ENCODE peak calls at places on chromosomes 3 and 15, in eight cellular contexts. One of them, this sample, is unnamed.

GRCh38 chr3:194296448-194296831 is 54.7 kb downstream of the CPN2 start:
- DNase-seq in GM23338: peak
- DNase-seq in H9: peak
- DNase-seq in OCI-LY7: no peak
- DNase-seq in neuronal stem cell: peak
- DNase-seq in mammary epithelial cell: peak
- DNase-seq in K562: no peak
- DNase-seq in GM23248: peak
- DNase-seq in this sample: peak

GRCh38 chr3:187025656-187026320 is 95.5 kb downstream of the ST6GAL1 start:
- DNase-seq in GM23248: no peak
- DNase-seq in GM23338: no peak
- DNase-seq in mammary epithelial cell: no peak
- DNase-seq in neuronal stem cell: no peak
- DNase-seq in OCI-LY7: peak
- DNase-seq in H9: no peak
- DNase-seq in K562: no peak
- DNase-seq in this sample: peak

GRCh38 chr3:48891606-48892005 is 7.1 kb downstream of the SLC25A20 start:
- DNase-seq in GM23248: no peak
- DNase-seq in mammary epithelial cell: no peak
- DNase-seq in OCI-LY7: no peak
- DNase-seq in H9: no peak
- DNase-seq in neuronal stem cell: no peak
- DNase-seq in K562: no peak
- DNase-seq in GM23338: no peak
- DNase-seq in this sample: no peak

GRCh38 chr15:73800662-73801345 is 47.7 kb upstream of the INSYN1 start:
- DNase-seq in GM23248: peak
- DNase-seq in OCI-LY7: no peak
- DNase-seq in neuronal stem cell: no peak
- DNase-seq in H9: no peak
- DNase-seq in K562: no peak
- DNase-seq in GM23338: no peak
- DNase-seq in mammary epithelial cell: peak
- DNase-seq in this sample: no peak

GRCh38 chr15:52164631-52165265 is 26.4 kb downstream of the GNB5 start:
- DNase-seq in K562: no peak
- DNase-seq in H9: no peak
- DNase-seq in GM23248: peak
- DNase-seq in neuronal stem cell: no peak
- DNase-seq in OCI-LY7: peak
- DNase-seq in GM23338: no peak
- DNase-seq in mammary epithelial cell: no peak
- DNase-seq in this sample: peak

GRCh38 chr15:39873978-39874377 is 46.1 kb downstream of the GPR176 start:
- DNase-seq in K562: no peak
- DNase-seq in H9: no peak
- DNase-seq in GM23248: no peak
- DNase-seq in OCI-LY7: no peak
- DNase-seq in neuronal stem cell: no peak
- DNase-seq in mammary epithelial cell: no peak
- DNase-seq in GM23338: no peak
- DNase-seq in this sample: no peak

GRCh38 chr15:57079907-57080750 is 161.7 kb downstream of the TCF12 start:
- DNase-seq in H9: no peak
- DNase-seq in GM23248: no peak
- DNase-seq in mammary epithelial cell: no peak
- DNase-seq in GM23338: peak
- DNase-seq in neuronal stem cell: no peak
- DNase-seq in K562: no peak
- DNase-seq in OCI-LY7: peak
- DNase-seq in this sample: peak

GRCh38 chr15:43165801-43166325 is 19.3 kb upstream of the CCNDBP1 start:
- DNase-seq in GM23338: no peak
- DNase-seq in GM23248: no peak
- DNase-seq in K562: no peak
- DNase-seq in H9: no peak
- DNase-seq in OCI-LY7: no peak
- DNase-seq in neuronal stem cell: no peak
- DNase-seq in mammary epithelial cell: peak
- DNase-seq in this sample: no peak

GRCh38 chr3:139846729-139847128 is 88.3 kb upstream of the CLSTN2 start:
- DNase-seq in K562: no peak
- DNase-seq in H9: no peak
- DNase-seq in GM23248: no peak
- DNase-seq in GM23338: no peak
- DNase-seq in OCI-LY7: no peak
- DNase-seq in mammary epithelial cell: no peak
- DNase-seq in neuronal stem cell: no peak
- DNase-seq in this sample: no peak

GRCh38 chr3:99953596-99953995 is 135.9 kb downstream of the CMSS1 start:
- DNase-seq in neuronal stem cell: no peak
- DNase-seq in H9: no peak
- DNase-seq in GM23248: no peak
- DNase-seq in K562: no peak
- DNase-seq in GM23338: no peak
- DNase-seq in OCI-LY7: no peak
- DNase-seq in mammary epithelial cell: no peak
- DNase-seq in this sample: no peak

GRCh38 chr15:76337739-76338554 is 1.4 kb downstream of the ISL2 start:
- DNase-seq in GM23248: no peak
- DNase-seq in H9: peak
- DNase-seq in mammary epithelial cell: no peak
- DNase-seq in K562: peak
- DNase-seq in neuronal stem cell: peak
- DNase-seq in GM23338: peak
- DNase-seq in OCI-LY7: peak
- DNase-seq in this sample: peak

GRCh38 chr3:67804089-67804488 is 149.7 kb upstream of the SUCLG2 start:
- DNase-seq in H9: peak
- DNase-seq in mammary epithelial cell: no peak
- DNase-seq in GM23248: no peak
- DNase-seq in K562: no peak
- DNase-seq in OCI-LY7: no peak
- DNase-seq in neuronal stem cell: no peak
- DNase-seq in GM23338: peak
- DNase-seq in this sample: peak

GRCh38 chr3:123137001-123137400 is 64.7 kb upstream of the SEC22A start:
- DNase-seq in neuronal stem cell: no peak
- DNase-seq in K562: no peak
- DNase-seq in GM23338: no peak
- DNase-seq in H9: no peak
- DNase-seq in GM23248: no peak
- DNase-seq in OCI-LY7: no peak
- DNase-seq in mammary epithelial cell: no peak
- DNase-seq in this sample: peak

GRCh38 chr15:55357774-55358173 is 38.8 kb downstream of the PIGB start:
- DNase-seq in GM23248: peak
- DNase-seq in OCI-LY7: no peak
- DNase-seq in GM23338: no peak
- DNase-seq in neuronal stem cell: no peak
- DNase-seq in K562: no peak
- DNase-seq in mammary epithelial cell: peak
- DNase-seq in H9: no peak
- DNase-seq in this sample: no peak

GRCh38 chr15:81091889-81092558 is 42.0 kb upstream of the CFAP161 start:
- DNase-seq in GM23338: no peak
- DNase-seq in OCI-LY7: no peak
- DNase-seq in H9: no peak
- DNase-seq in K562: peak
- DNase-seq in neuronal stem cell: no peak
- DNase-seq in mammary epithelial cell: peak
- DNase-seq in GM23248: peak
- DNase-seq in this sample: no peak
- H3K4me2 ChIP-seq in GM23338: no peak
- H3K4me2 ChIP-seq in OCI-LY7: no peak
- H3K4me2 ChIP-seq in H9: no peak
- H3K4me2 ChIP-seq in K562: peak
- H3K4me2 ChIP-seq in neuronal stem cell: no peak
- H3K4me2 ChIP-seq in mammary epithelial cell: no peak
- H3K4me2 ChIP-seq in GM23248: peak
- H3K4me2 ChIP-seq in this sample: no peak

DNA sequence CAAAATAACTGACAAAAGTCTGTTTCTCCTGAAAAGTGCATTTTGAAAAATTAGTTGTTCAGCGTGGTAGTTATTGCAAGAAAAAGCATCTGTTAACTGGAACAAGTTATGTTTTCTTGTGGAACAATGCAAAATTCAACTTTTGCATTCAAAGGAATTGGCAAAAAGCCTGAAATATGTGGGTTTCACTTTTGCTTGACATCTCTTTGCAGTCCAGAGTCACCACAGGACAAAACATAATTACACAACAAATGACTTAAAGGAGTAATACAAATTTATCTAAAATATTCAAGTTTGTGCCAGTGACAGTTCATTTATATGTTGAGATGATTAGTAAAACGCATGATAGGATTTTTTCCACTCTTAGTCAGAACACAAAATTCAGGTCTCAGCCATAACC is 96.3 kb upstream of the P2RY1 start:
- DNase-seq in H9: no peak
- DNase-seq in OCI-LY7: no peak
- DNase-seq in K562: no peak
- DNase-seq in GM23338: no peak
- DNase-seq in mammary epithelial cell: no peak
- DNase-seq in GM23248: peak
- DNase-seq in neuronal stem cell: no peak
- DNase-seq in this sample: no peak
- H3K4me2 ChIP-seq in H9: no peak
- H3K4me2 ChIP-seq in OCI-LY7: no peak
- H3K4me2 ChIP-seq in K562: no peak
- H3K4me2 ChIP-seq in GM23338: no peak
- H3K4me2 ChIP-seq in mammary epithelial cell: no peak
- H3K4me2 ChIP-seq in GM23248: peak
- H3K4me2 ChIP-seq in neuronal stem cell: no peak
- H3K4me2 ChIP-seq in this sample: no peak

GRCh38 chr15:100986158-100986896 is 67.2 kb downstream of the LRRK1 start:
- DNase-seq in mammary epithelial cell: no peak
- DNase-seq in H9: no peak
- DNase-seq in GM23248: no peak
- DNase-seq in GM23338: no peak
- DNase-seq in K562: no peak
- DNase-seq in OCI-LY7: no peak
- DNase-seq in neuronal stem cell: no peak
- DNase-seq in this sample: no peak
- H3K4me2 ChIP-seq in mammary epithelial cell: no peak
- H3K4me2 ChIP-seq in H9: no peak
- H3K4me2 ChIP-seq in GM23248: no peak
- H3K4me2 ChIP-seq in GM23338: no peak
- H3K4me2 ChIP-seq in K562: no peak
- H3K4me2 ChIP-seq in OCI-LY7: no peak
- H3K4me2 ChIP-seq in neuronal stem cell: no peak
- H3K4me2 ChIP-seq in this sample: no peak

GRCh38 chr15:98824595-98824994 is 176.3 kb downstream of the IGF1R start:
- DNase-seq in mammary epithelial cell: no peak
- DNase-seq in GM23248: peak
- DNase-seq in K562: no peak
- DNase-seq in OCI-LY7: no peak
- DNase-seq in GM23338: no peak
- DNase-seq in neuronal stem cell: no peak
- DNase-seq in H9: no peak
- DNase-seq in this sample: no peak
- H3K4me2 ChIP-seq in mammary epithelial cell: no peak
- H3K4me2 ChIP-seq in GM23248: no peak
- H3K4me2 ChIP-seq in K562: no peak
- H3K4me2 ChIP-seq in OCI-LY7: no peak
- H3K4me2 ChIP-seq in GM23338: no peak
- H3K4me2 ChIP-seq in neuronal stem cell: no peak
- H3K4me2 ChIP-seq in H9: no peak
- H3K4me2 ChIP-seq in this sample: no peak

GRCh38 chr15:47377465-47377864 is 339.8 kb upstream of the SEMA6D start:
- DNase-seq in OCI-LY7: no peak
- DNase-seq in mammary epithelial cell: no peak
- DNase-seq in neuronal stem cell: no peak
- DNase-seq in H9: no peak
- DNase-seq in GM23338: no peak
- DNase-seq in GM23248: no peak
- DNase-seq in K562: no peak
- DNase-seq in this sample: no peak
- H3K4me2 ChIP-seq in OCI-LY7: no peak
- H3K4me2 ChIP-seq in mammary epithelial cell: no peak
- H3K4me2 ChIP-seq in neuronal stem cell: no peak
- H3K4me2 ChIP-seq in H9: no peak
- H3K4me2 ChIP-seq in GM23338: no peak
- H3K4me2 ChIP-seq in GM23248: no peak
- H3K4me2 ChIP-seq in K562: no peak
- H3K4me2 ChIP-seq in this sample: no peak

DNA sequence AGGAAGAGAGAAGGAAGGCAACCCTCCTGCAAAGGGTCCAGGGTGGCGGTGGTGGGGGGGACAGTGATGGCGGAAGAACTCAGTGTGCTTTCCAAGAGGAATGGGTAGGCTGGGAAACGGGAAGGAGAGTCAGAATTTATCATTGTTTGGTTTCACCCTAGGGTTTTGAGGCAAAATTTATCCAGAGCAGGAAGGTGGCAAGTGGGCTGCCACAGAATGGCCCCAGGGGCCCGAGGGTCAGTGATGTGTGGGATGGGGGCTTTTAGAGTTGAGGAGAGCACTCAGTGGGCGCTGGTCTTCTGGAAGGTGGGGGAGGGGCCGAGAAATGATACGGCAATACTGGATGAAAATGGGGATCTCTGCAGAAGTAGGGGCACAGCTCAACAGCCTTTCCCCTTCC is 581 bp downstream of the FAM131A start:
- DNase-seq in mammary epithelial cell: no peak
- DNase-seq in neuronal stem cell: no peak
- DNase-seq in OCI-LY7: no peak
- DNase-seq in GM23248: no peak
- DNase-seq in K562: no peak
- DNase-seq in GM23338: no peak
- DNase-seq in H9: no peak
- DNase-seq in this sample: no peak
- H3K4me2 ChIP-seq in mammary epithelial cell: peak
- H3K4me2 ChIP-seq in neuronal stem cell: no peak
- H3K4me2 ChIP-seq in OCI-LY7: no peak
- H3K4me2 ChIP-seq in GM23248: peak
- H3K4me2 ChIP-seq in K562: no peak
- H3K4me2 ChIP-seq in GM23338: peak
- H3K4me2 ChIP-seq in H9: no peak
- H3K4me2 ChIP-seq in this sample: no peak

This sample was measured in mesendoderm.